ENCODE peak calls at places on chromosomes 12 and 14, in seven cellular contexts. C is HCT116, M is breast epithelium, H is GM23338, J is GM12891, V is SK-N-SH, E is prostate gland. A is an unnamed sample.

GRCh38 chr14:66369157-66369706 is 116.9 kb upstream of the CCDC196 start:
- DNase-seq in C (no peak), M (no peak), H (no peak), J (no peak), V (no peak), E (no peak), A (no peak)

GRCh38 chr12:9973951-9974350 is 2.7 kb downstream of the CLEC12A start:
- DNase-seq in C (no peak), M (no peak), H (no peak), J (no peak), V (no peak), E (no peak), A (no peak)

GRCh38 chr14:102948698-102949061 is 26.2 kb downstream of the AMN start:
- DNase-seq in C (no peak), M (no peak), H (no peak), J (no peak), V (no peak), E (no peak), A (no peak)

GRCh38 chr12:124445121-124445718 is 122.2 kb downstream of the NCOR2 start:
- DNase-seq in C (no peak), M (no peak), H (no peak), J (no peak), V (no peak), E (no peak), A (no peak)

GRCh38 chr14:100825691-100826331 is at the start of gene MEG3:
- DNase-seq in C (no peak), M (no peak), H (no peak), J (no peak), V (no peak), E (peak), A (no peak)

GRCh38 chr14:38211258-38211735 is 3.6 kb downstream of the SSTR1 start:
- DNase-seq in C (no peak), M (no peak), H (peak), J (no peak), V (no peak), E (no peak), A (peak)

GRCh38 chr12:57929092-57929830 is 12.1 kb upstream of the ATP23 start:
- DNase-seq in C (no peak), M (no peak), H (no peak), J (no peak), V (no peak), E (no peak), A (no peak)

GRCh38 chr12:131487379-131488129 is 223.3 kb upstream of the SFSWAP start:
- DNase-seq in C (no peak), M (no peak), H (no peak), J (no peak), V (no peak), E (no peak), A (no peak)

GRCh38 chr14:101877766-101878165 is 86.6 kb upstream of the DYNC1H1 start:
- DNase-seq in C (no peak), M (no peak), H (no peak), J (no peak), V (no peak), E (no peak), A (no peak)

GRCh38 chr14:101878222-101879211 is 85.9 kb upstream of the DYNC1H1 start:
- DNase-seq in C (no peak), M (no peak), H (no peak), J (no peak), V (no peak), E (no peak), A (no peak)

GRCh38 chr14:101875041-101875725 is 89.2 kb upstream of the DYNC1H1 start:
- DNase-seq in C (no peak), M (no peak), H (no peak), J (no peak), V (no peak), E (no peak), A (no peak)

GRCh38 chr14:101875726-101876268 is 88.6 kb upstream of the DYNC1H1 start:
- DNase-seq in C (no peak), M (no peak), H (no peak), J (no peak), V (no peak), E (no peak), A (no peak)

GRCh38 chr14:101876539-101876938 is 87.8 kb upstream of the DYNC1H1 start:
- DNase-seq in C (no peak), M (no peak), H (no peak), J (peak), V (peak), E (peak), A (peak)
- TF ChIP-seq POLR2AphosphoS5 in C (no peak), M (peak), H (no peak), J (peak), V (peak), E (peak), A (peak)

GRCh38 chr12:26195641-26196423 is 459 bp downstream of the SSPN start:
- DNase-seq in C (no peak), M (peak), H (peak), J (peak), V (peak), E (peak), A (peak)
- TF ChIP-seq POLR2AphosphoS5 in C (no peak), M (no peak), H (peak), J (no peak), V (no peak), E (no peak), A (no peak)

GRCh38 chr12:114416028-114416427 is 10.1 kb upstream of the TBX5 start:
- DNase-seq in C (no peak), M (no peak), H (no peak), J (no peak), V (no peak), E (no peak), A (no peak)
- TF ChIP-seq POLR2AphosphoS5 in C (no peak), M (no peak), H (no peak), J (no peak), V (no peak), E (no peak), A (no peak)

GRCh38 chr12:6334940-6335450 is 6.9 kb downstream of the TNFRSF1A start:
- DNase-seq in C (no peak), M (no peak), H (no peak), J (no peak), V (no peak), E (no peak), A (peak)

GRCh38 chr12:6336859-6337744 is 4.8 kb downstream of the TNFRSF1A start:
- DNase-seq in C (no peak), M (no peak), H (no peak), J (no peak), V (no peak), E (no peak), A (no peak)

GRCh38 chr12:6337958-6338406 is 3.9 kb downstream of the TNFRSF1A start:
- DNase-seq in C (no peak), M (no peak), H (no peak), J (no peak), V (no peak), E (no peak), A (no peak)

GRCh38 chr12:6335451-6336078 is 6.3 kb downstream of the TNFRSF1A start:
- DNase-seq in C (no peak), M (peak), H (peak), J (peak), V (peak), E (peak), A (peak)

GRCh38 chr12:6336079-6336858 is 5.6 kb downstream of the TNFRSF1A start:
- DNase-seq in C (peak), M (peak), H (peak), J (no peak), V (peak), E (peak), A (peak)
- TF ChIP-seq POLR2AphosphoS5 in C (peak), M (peak), H (peak), J (peak), V (peak), E (peak), A (peak)

GRCh38 chr12:55742719-55743130 is at the start of gene GDF11:
- DNase-seq in C (no peak), M (peak), H (peak), J (no peak), V (no peak), E (peak), A (no peak)
- TF ChIP-seq POLR2AphosphoS5 in C (peak), M (no peak), H (peak), J (no peak), V (peak), E (peak), A (no peak)

GRCh38 chr12:6241495-6241894 is 41.3 kb downstream of the CD9 start:
- DNase-seq in C (no peak), M (peak), H (no peak), J (no peak), V (no peak), E (peak), A (no peak)
- TF ChIP-seq POLR2AphosphoS5 in C (no peak), M (no peak), H (no peak), J (no peak), V (no peak), E (peak), A (no peak)

GRCh38 chr14:23053426-23053825 is 3.9 kb downstream of the CDH24 start:
- DNase-seq in C (no peak), M (no peak), H (no peak), J (no peak), V (no peak), E (no peak), A (no peak)
- TF ChIP-seq POLR2AphosphoS5 in C (no peak), M (no peak), H (no peak), J (no peak), V (no peak), E (no peak), A (no peak)

DNA sequence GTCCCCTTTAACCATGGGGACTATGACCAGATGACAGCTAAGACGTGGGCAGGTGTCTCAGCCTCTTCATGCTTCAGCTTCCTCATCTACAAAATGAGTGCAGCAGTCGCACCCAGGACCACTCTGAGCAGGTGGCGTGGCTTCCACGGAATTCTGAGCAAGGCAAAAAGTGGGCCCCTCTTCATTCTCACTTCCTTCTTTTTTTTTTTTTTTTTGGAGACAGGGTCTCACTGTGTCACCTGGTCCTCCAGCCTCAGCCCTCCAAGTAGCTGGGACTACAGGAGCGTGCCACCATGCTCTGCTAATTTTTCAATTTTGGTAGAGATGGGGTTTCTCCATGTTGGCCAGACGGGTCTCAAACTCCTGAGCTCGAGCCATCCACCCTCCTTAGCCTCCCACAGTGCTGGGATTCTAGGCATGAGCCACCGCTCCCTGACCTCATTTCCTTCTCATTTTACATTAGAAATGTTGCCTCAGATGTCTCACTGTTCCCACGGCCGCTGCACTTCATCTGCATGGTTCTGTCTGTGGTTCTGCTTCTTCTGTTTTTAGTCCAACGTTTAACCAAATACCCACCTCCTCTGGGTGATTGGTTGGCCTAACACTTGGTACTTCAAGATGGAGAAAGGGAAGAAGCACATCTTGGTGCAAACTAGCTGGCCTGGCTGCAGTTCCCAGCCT is 41.3 kb upstream of the BCL7A start:
- DNase-seq in C (no peak), M (no peak), H (no peak), J (peak), V (no peak), E (no peak), A (no peak)
- TF ChIP-seq POLR2AphosphoS5 in C (no peak), M (no peak), H (no peak), J (no peak), V (no peak), E (no peak), A (no peak)